ENCODE peak calls at places on chromosomes 6 and 20, in four cellular contexts. Q is amygdala; F is RKO; D is CD8-positive, alpha-beta T cell. Z is an unnamed sample.

GRCh38 chr20:58141496-58141895 is 87.0 kb downstream of the ANKRD60 start:
- DNase-seq in Q (no peak), F (no peak), D (no peak), Z (no peak)

GRCh38 chr6:138234363-138234762 is 16.1 kb upstream of the PBOV1 start:
- DNase-seq in Q (no peak), F (no peak), D (no peak), Z (no peak)

GRCh38 chr20:2476742-2477615 is 6.4 kb upstream of the SNRPB start:
- DNase-seq in Q (no peak), F (no peak), D (no peak), Z (no peak)

GRCh38 chr6:141551318-141551717 is 581.4 kb upstream of the GJE1 start:
- DNase-seq in Q (no peak), F (peak; percentile 12), D (no peak), Z (no peak)

GRCh38 chr6:97669191-97669651 is 386.2 kb upstream of the MMS22L start:
- DNase-seq in Q (peak; percentile 35), F (no peak), D (no peak), Z (no peak)

GRCh38 chr20:17627101-17627950 is 54.7 kb downstream of the RRBP1 start:
- DNase-seq in Q (no peak), F (no peak), D (no peak), Z (no peak)

GRCh38 chr6:37319156-37319555 is 34.6 kb upstream of the RNF8 start:
- DNase-seq in Q (no peak), F (no peak), D (no peak), Z (no peak)

GRCh38 chr6:52284131-52284459 is 447 bp downstream of the MCM3 start:
- DNase-seq in Q (no peak), F (peak; percentile 67), D (no peak), Z (no peak)

GRCh38 chr6:52560462-52560861 is 16.4 kb downstream of the TRAM2 start:
- DNase-seq in Q (no peak), F (no peak), D (no peak), Z (no peak)

GRCh38 chr6:6379573-6379972 is 59.1 kb upstream of the F13A1 start:
- DNase-seq in Q (no peak), F (no peak), D (no peak), Z (no peak)

GRCh38 chr6:41970436-41970846 is 28.8 kb upstream of the CCND3 start:
- DNase-seq in Q (no peak), F (no peak), D (peak; percentile 16), Z (no peak)

GRCh38 chr20:5638023-5638422 is 112.2 kb upstream of the SHLD1 start:
- DNase-seq in Q (no peak), F (no peak), D (no peak), Z (no peak)

GRCh38 chr6:166862287-166862977 is 93.9 kb downstream of the RNASET2 start:
- DNase-seq in Q (no peak), F (no peak), D (peak; percentile 20), Z (peak; percentile 25)

GRCh38 chr6:34876451-34876850 is 11.4 kb downstream of the TAF11 start:
- DNase-seq in Q (no peak), F (peak; percentile 34), D (no peak), Z (no peak)

GRCh38 chr6:124008689-124009371 is 205.2 kb downstream of the NKAIN2 start:
- DNase-seq in Q (no peak), F (no peak), D (no peak), Z (no peak)

GRCh38 chr6:170160031-170160627 is 130.7 kb downstream of the DLL1 start:
- DNase-seq in Q (no peak), F (peak; percentile 15), D (no peak), Z (no peak)

GRCh38 chr6:150016324-150017185 is 8.8 kb downstream of the RAET1L start:
- DNase-seq in Q (peak; percentile 44), F (peak; percentile 74), D (peak; percentile 58), Z (peak; percentile 36)

GRCh38 chr6:52394251-52394666 is 25.9 kb upstream of the EFHC1 start:
- DNase-seq in Q (no peak), F (no peak), D (peak; percentile 22), Z (no peak)

GRCh38 chr20:18137412-18138265 is at the start of the genes KAT14 and PET117:
- DNase-seq in Q (peak; percentile 25), F (peak; percentile 93), D (peak; percentile 92), Z (peak; percentile 88)

GRCh38 chr6:72525821-72526550 is 95.9 kb upstream of the KCNQ5 start:
- DNase-seq in Q (no peak), F (no peak), D (no peak), Z (no peak)

GRCh38 chr20:23314714-23315498 is 35.7 kb upstream of the NXT1 start:
- DNase-seq in Q (no peak), F (no peak), D (no peak), Z (no peak)

GRCh38 chr6:160750276-160750689 is 48.2 kb downstream of the PLG start:
- DNase-seq in Q (no peak), F (no peak), D (no peak), Z (no peak)